ENCODE peak calls at places on chromosome 15, in ten cellular contexts. P, T, A, L, O, D, K, U, Q and C are unnamed samples.

GRCh38 chr15:58307313-58307961 is 124.4 kb upstream of the LIPC start:
- DNase-seq in L (peak; percentile 61), P (no peak), D (peak; percentile 78), O (peak; percentile 62), U (no peak), Q (no peak), T (no peak), A (no peak), K (no peak), C (no peak)

GRCh38 chr15:31272558-31273257 is 53.9 kb upstream of the KLF13 start:
- DNase-seq in O (no peak), L (no peak), D (no peak), K (no peak), Q (no peak), P (no peak), A (no peak), U (no peak), T (no peak), C (no peak)

GRCh38 chr15:87609474-87609873 is 647.1 kb downstream of the NTRK3 start:
- DNase-seq in D (peak; percentile 82), T (no peak), A (no peak), O (peak; percentile 98), Q (no peak), L (peak; percentile 92), K (no peak), P (peak; percentile 67), U (no peak), C (peak; percentile 54)

GRCh38 chr15:72057548-72058091 is 60.3 kb downstream of the MYO9A start:
- DNase-seq in U (no peak), P (no peak), D (no peak), A (no peak), K (no peak), L (no peak), O (no peak), T (no peak), Q (no peak), C (no peak)

GRCh38 chr15:71278989-71279756 is 163.9 kb downstream of the THSD4 start:
- DNase-seq in U (no peak), P (peak; percentile 38), K (no peak), L (peak; percentile 92), Q (peak; percentile 42), D (peak; percentile 86), T (peak; percentile 96), A (no peak), O (peak; percentile 98), C (peak; percentile 79)

GRCh38 chr15:45550436-45550835 is 27.9 kb upstream of the SLC30A4 start:
- DNase-seq in K (no peak), O (peak; percentile 71), A (no peak), Q (no peak), U (no peak), L (peak; percentile 24), T (no peak), D (peak; percentile 71), P (no peak), C (peak; percentile 31)

GRCh38 chr15:38458646-38459045 is 4.7 kb downstream of the FAM98B start:
- DNase-seq in D (no peak), Q (no peak), A (no peak), L (no peak), U (no peak), O (no peak), P (no peak), T (no peak), K (no peak), C (no peak)

GRCh38 chr15:27123808-27124207 is 152.8 kb downstream of the GABRG3 start:
- DNase-seq in P (no peak), L (no peak), D (peak; percentile 17), Q (no peak), U (no peak), K (no peak), O (no peak), T (no peak), A (no peak), C (no peak)

GRCh38 chr15:77839970-77840609 is 207.4 kb upstream of the LINGO1 start:
- DNase-seq in Q (no peak), A (peak; percentile 46), P (no peak), K (no peak), O (no peak), D (no peak), T (peak; percentile 20), L (no peak), U (no peak), C (no peak)

GRCh38 chr15:68668926-68669600 is 90.3 kb downstream of the CORO2B start:
- DNase-seq in A (no peak), Q (no peak), L (no peak), U (no peak), O (no peak), K (no peak), D (no peak), T (no peak), P (no peak), C (no peak)

GRCh38 chr15:85793641-85794597 is 806 bp downstream of the KLHL25 start:
- DNase-seq in D (peak; percentile 77), A (peak; percentile 76), U (no peak), K (peak; percentile 21), P (peak; percentile 44), O (peak; percentile 69), L (peak; percentile 28), T (no peak), Q (no peak), C (no peak)

GRCh38 chr15:46848704-46849103 is 868.6 kb upstream of the SEMA6D start:
- DNase-seq in A (no peak), K (no peak), Q (no peak), D (peak; percentile 40), L (peak; percentile 71), O (peak; percentile 85), U (no peak), P (no peak), T (no peak), C (no peak)

GRCh38 chr15:70065006-70065722 is 32.6 kb downstream of the TLE3 start:
- DNase-seq in D (no peak), U (no peak), K (no peak), A (no peak), O (no peak), T (no peak), Q (no peak), L (no peak), P (no peak), C (no peak)

GRCh38 chr15:81485806-81486205 is 111.8 kb upstream of the TMC3 start:
- DNase-seq in Q (no peak), O (no peak), L (no peak), A (no peak), U (no peak), D (no peak), P (no peak), T (no peak), K (no peak), C (no peak)

DNA sequence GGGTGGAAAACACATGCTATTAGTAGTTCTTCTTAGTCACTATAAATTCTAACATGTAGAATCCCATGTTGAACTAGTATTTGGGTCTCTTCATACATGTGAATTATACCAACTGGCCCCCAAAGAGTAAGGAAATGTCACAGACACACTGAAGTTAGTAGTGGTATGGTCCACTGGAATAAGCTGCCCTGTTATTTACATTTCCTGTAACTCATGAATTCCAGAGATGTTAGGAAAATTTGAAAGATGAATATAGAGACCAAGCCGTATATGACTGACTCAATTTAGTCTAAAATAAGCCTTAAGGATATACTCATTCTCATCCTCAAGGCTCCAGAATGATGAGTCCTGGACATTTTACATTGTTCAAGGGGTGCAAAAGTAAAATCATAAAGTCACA is 81.2 kb downstream of the FBXL22 start:
- DNase-seq in L (no peak), K (no peak), O (peak; percentile 11), P (no peak), A (no peak), D (no peak), Q (no peak), T (no peak), U (no peak), C (no peak)
- H3K4me3 ChIP-seq in L (no peak overlapping the region), K (no peak overlapping the region), O (no peak overlapping the region), P (no peak overlapping the region), A (no peak overlapping the region), D (no peak overlapping the region), Q (no peak overlapping the region), T (no peak overlapping the region), U (no peak overlapping the region), C (no peak overlapping the region)

DNA sequence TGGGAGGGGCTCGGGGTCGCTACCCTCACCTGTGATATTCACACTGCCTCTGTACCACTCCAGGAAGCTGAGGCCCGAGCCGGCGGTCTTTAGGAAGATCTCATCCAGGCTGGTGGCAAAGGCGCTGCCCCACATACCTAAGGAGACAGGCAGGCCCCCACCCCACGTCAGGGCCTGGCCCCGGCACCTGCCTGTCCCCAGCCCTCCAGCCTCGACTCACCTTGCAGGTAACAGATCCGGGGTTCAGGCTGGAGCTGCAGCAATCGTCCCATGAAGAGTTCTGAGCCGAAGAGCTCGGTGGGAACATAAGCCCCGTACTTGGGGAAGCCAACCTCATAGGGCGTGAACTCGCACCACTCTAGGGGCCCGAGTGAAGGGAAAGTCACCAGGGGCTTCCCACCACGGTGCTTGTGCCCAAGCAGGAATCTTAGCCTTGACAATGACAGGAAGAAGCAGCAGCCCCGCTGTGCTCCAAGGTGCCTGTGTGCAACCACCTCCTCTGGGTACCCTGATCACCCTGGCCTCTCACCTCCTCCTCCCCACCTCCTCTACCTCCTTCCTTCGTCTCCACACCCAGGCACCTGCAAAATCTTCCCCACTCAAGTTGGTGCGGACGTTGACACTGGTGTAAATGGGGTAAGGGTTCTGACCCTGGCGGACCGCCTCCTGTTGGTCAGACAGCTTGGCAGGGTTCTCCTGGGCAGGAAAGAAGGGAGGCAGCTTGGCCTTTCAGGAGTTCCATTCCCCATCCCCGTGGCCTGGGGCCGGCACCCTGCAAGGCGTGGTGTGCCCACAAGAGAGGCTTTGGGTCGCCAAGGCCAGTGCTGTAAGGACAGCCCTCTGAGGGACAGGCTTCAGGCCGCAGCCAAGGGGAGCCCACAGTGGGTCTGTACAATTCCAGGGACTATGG is 10.6 kb downstream of the PLA2G4F start:
- DNase-seq in K (no peak), L (no peak), A (peak; percentile 65), T (no peak), U (no peak), D (no peak), Q (no peak), P (no peak), O (no peak), C (no peak)
- H3K4me3 ChIP-seq in K (no peak overlapping the region), L (no peak overlapping the region), A (no peak overlapping the region), T (no peak overlapping the region), U (no peak overlapping the region), D (no peak overlapping the region), Q (no peak overlapping the region), P (no peak overlapping the region), O (no peak overlapping the region), C (no peak overlapping the region)

DNA sequence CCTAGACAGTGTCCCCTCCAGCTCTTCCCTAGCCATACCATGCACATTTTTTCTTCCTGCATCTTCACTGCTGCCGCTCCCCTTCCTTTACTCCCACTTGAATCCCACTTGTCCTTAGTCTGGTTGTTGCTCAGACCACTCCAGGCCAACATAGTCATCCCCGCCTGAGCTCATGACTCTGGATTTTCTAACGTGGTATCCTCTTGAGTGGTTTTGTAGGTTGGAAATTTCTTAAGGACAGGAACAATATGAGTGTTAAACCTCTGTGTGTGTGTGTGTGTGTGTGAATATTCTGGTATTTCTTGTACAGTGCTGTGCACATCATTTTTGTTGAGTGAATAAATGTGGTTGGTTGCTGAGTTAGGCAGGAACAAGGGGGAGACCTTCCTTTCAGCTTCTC is 3.1 kb downstream of the BAHD1 start:
- DNase-seq in Q (no peak), O (no peak), T (no peak), P (no peak), K (no peak), L (no peak), A (no peak), D (peak; percentile 42), U (no peak), C (no peak)
- H3K4me3 ChIP-seq in Q (no peak overlapping the region), O (no peak overlapping the region), T (no peak overlapping the region), P (no peak overlapping the region), K (no peak overlapping the region), L (no peak overlapping the region), A (no peak overlapping the region), D (no peak overlapping the region), U (no peak overlapping the region), C (no peak overlapping the region)

GRCh38 chr15:33008284-33009011 is 186.1 kb downstream of the FMN1 start:
- DNase-seq in A (no peak), Q (no peak), P (no peak), D (peak; percentile 66), T (no peak), L (peak; percentile 84), U (no peak), O (peak; percentile 66), K (no peak), C (peak; percentile 30)
- H3K4me3 ChIP-seq in A (no peak overlapping the region), Q (no peak overlapping the region), P (no peak overlapping the region), D (no peak overlapping the region), T (no peak overlapping the region), L (no peak overlapping the region), U (no peak overlapping the region), O (no peak overlapping the region), K (no peak overlapping the region), C (no peak overlapping the region)